ENCODE peak calls at places on chromosomes 16 and 17, in nine cellular contexts. B, S, W, G, Z, L, A, P and H are unnamed samples.
A peak's percentile ranks its signal among the peaks of the same experiment; 100 is the strongest.

GRCh38 chr16:7268182-7268581 is 64.5 kb upstream of the RBFOX1 start:
- DNase-seq in B (no peak), S (peak; percentile 56), W (peak; percentile 1), G (no peak), Z (peak; percentile 4), L (no peak), A (no peak), P (no peak), H (no peak)

GRCh38 chr16:57146735-57147134 is 39.1 kb downstream of the PSME3IP1 start:
- DNase-seq in B (no peak), S (peak; percentile 52), W (no peak), G (no peak), Z (no peak), L (no peak), A (no peak), P (no peak), H (no peak)

GRCh38 chr17:17924131-17924856 is 47.9 kb downstream of the TOM1L2 start:
- DNase-seq in B (no peak), S (no peak), W (peak; percentile 31), G (no peak), Z (no peak), L (no peak), A (no peak), P (no peak), H (no peak)

GRCh38 chr17:58710948-58711552 is 18.6 kb downstream of the RAD51C start:
- DNase-seq in B (peak; percentile 54), S (peak; percentile 73), W (peak; percentile 71), G (peak; percentile 27), Z (peak; percentile 19), L (peak; percentile 69), A (peak; percentile 80), P (no peak), H (peak; percentile 82)

GRCh38 chr16:67649494-67649931 is 4.6 kb downstream of the CARMIL2 start:
- DNase-seq in B (no peak), S (no peak), W (no peak), G (no peak), Z (no peak), L (no peak), A (no peak), P (peak; percentile 47), H (no peak)

GRCh38 chr17:34917381-34917780 is 43.9 kb downstream of the CCT6B start:
- DNase-seq in B (no peak), S (no peak), W (no peak), G (no peak), Z (no peak), L (no peak), A (no peak), P (no peak), H (no peak)

GRCh38 chr17:9432867-9433495 is 142.6 kb downstream of the STX8 start:
- DNase-seq in B (no peak), S (no peak), W (peak; percentile 59), G (no peak), Z (peak; percentile 35), L (peak; percentile 33), A (no peak), P (no peak), H (no peak)

GRCh38 chr17:27879987-27880608 is 13.1 kb downstream of the LYRM9 start:
- DNase-seq in B (peak; percentile 58), S (peak; percentile 71), W (peak; percentile 51), G (peak; percentile 29), Z (peak; percentile 48), L (peak; percentile 54), A (peak; percentile 74), P (peak; percentile 71), H (peak; percentile 75)

GRCh38 chr16:66899310-66899944 is 19.1 kb downstream of the PDP2 start:
- DNase-seq in B (no peak), S (no peak), W (peak; percentile 50), G (no peak), Z (no peak), L (peak; percentile 80), A (peak; percentile 66), P (no peak), H (peak; percentile 64)

DNA sequence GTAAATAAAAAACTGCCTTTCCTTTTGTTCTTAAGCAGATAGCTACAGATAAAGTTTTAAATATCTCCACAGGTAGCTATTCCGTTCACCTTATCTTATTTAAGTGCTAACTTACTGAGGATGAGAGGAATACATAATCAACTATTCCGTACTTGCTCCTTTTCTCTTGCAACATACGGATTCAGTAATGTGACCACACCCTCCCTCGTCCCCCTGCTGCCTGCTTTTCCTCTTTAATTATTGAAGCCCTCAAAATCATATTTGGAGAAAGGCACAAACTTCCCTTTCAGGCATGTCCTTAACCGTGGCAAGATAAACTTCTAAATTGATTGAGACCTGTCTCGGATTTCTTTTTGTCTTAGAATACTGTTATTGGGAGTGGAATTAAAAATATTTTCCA is 101.4 kb downstream of the MAP2K4 start:
- DNase-seq in B (no peak), S (no peak), W (no peak), G (no peak), Z (no peak), L (no peak), A (no peak), P (no peak), H (no peak)
- H3K4me3 ChIP-seq in B (no peak overlapping the region), S (no peak overlapping the region), W (no peak overlapping the region), G (no peak overlapping the region), Z (no peak overlapping the region), L (no peak overlapping the region), A (no peak overlapping the region), P (no peak overlapping the region), H (no peak overlapping the region)

DNA sequence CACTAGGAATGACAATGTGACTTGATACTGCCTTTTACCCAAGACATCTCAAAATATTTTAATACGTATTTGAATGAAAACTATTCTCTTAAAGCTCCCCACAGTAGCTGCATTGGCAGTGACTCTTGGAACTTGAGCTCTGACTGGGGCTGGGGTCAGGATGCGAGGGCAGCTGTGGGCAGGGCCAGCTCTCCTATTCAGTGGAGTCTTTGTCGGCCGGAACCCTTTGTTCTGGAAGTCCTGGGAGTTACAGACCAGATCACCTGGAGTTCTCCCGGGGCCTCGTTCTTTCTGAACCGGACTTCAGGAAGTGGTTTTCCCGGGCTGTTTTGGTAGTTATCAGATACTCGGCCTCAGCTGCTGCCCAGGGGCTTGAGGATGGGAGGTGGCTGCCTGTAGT is 84.9 kb downstream of the NPIPB11 start:
- DNase-seq in B (no peak), S (no peak), W (no peak), G (no peak), Z (no peak), L (no peak), A (no peak), P (no peak), H (no peak)
- TF ChIP-seq CTCF in B (no peak), S (no peak), W (no peak), G (no peak), Z (no peak), L (no peak), A (no peak), P (no peak), H (no peak)

GRCh38 chr17:49742256-49742655 is 21.7 kb downstream of the FAM117A start:
- DNase-seq in B (no peak), S (no peak), W (no peak), G (no peak), Z (no peak), L (peak; percentile 34), A (peak; percentile 42), P (no peak), H (peak; percentile 29)
- H3K4me3 ChIP-seq in B (no peak overlapping the region), S (no peak overlapping the region), W (no peak overlapping the region), G (no peak overlapping the region), Z (no peak overlapping the region), L (no peak overlapping the region), A (no peak overlapping the region), P (no peak overlapping the region), H (no peak overlapping the region)

GRCh38 chr17:80773243-80773991 is 218.2 kb upstream of the CHMP6 start:
- DNase-seq in B (no peak), S (no peak), W (no peak), G (no peak), Z (no peak), L (peak; percentile 80), A (peak; percentile 22), P (peak; percentile 63), H (no peak)
- TF ChIP-seq CTCF in B (no peak), S (peak; percentile 17), W (no peak), G (peak; percentile 37), Z (no peak), L (peak; percentile 18), A (no peak), P (no peak), H (no peak)

GRCh38 chr16:63346000-63346399 is 1309.8 kb upstream of the CDH8 start:
- DNase-seq in B (no peak), S (no peak), W (no peak), G (no peak), Z (no peak), L (no peak), A (no peak), P (no peak), H (no peak)
- H3K4me3 ChIP-seq in B (no peak overlapping the region), S (no peak overlapping the region), W (no peak overlapping the region), G (no peak overlapping the region), Z (no peak overlapping the region), L (no peak overlapping the region), A (no peak overlapping the region), P (no peak overlapping the region), H (no peak overlapping the region)

GRCh38 chr17:66855204-66855603 is 20.3 kb downstream of the CACNG5 start:
- DNase-seq in B (no peak), S (no peak), W (no peak), G (no peak), Z (no peak), L (no peak), A (no peak), P (no peak), H (no peak)
- TF ChIP-seq CTCF in B (no peak), S (peak; percentile 47), W (peak; percentile 38), G (no peak), Z (peak; percentile 39), L (no peak), A (peak; percentile 41), P (peak; percentile 26), H (peak; percentile 21)

GRCh38 chr17:78125138-78125913 is 3.2 kb downstream of the TMC6 start:
- DNase-seq in B (peak; percentile 59), S (no peak), W (no peak), G (no peak), Z (no peak), L (no peak), A (no peak), P (peak; percentile 21), H (no peak)
- H3K4me3 ChIP-seq in B (no peak overlapping the region), S (no peak overlapping the region), W (no peak overlapping the region), G (no peak overlapping the region), Z (no peak overlapping the region), L (no peak overlapping the region), A (no peak overlapping the region), P (peak overlapping the region; percentile 16), H (no peak overlapping the region)

DNA sequence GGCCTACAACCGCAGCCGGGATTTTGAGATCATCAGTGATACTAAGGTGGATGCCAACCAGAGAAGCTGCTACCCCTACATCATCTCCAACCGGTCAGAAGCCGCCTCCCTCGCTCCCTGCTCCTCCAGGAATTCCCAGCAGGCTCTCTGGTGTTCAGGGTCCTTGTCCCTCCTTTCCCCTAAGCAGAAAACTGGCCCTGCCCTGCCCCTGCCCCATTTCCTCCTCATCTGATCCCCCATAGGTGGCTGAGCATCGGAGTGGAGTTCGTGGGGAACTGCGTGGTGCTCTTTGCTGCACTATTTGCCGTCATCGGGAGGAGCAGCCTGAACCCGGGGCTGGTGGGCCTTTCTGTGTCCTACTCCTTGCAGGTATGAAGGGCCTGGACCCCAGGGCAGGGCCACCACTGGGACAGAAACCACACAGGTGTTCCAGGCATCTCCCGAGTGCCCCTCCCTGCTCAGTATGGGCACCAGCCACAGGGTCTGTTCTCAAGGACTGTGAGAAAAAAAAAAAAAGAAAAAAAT is 29.8 kb downstream of the ANKRD40 start:
- DNase-seq in B (no peak), S (no peak), W (no peak), G (no peak), Z (no peak), L (no peak), A (no peak), P (no peak), H (no peak)
- TF ChIP-seq CTCF in B (no peak), S (no peak), W (no peak), G (no peak), Z (no peak), L (no peak), A (no peak), P (no peak), H (no peak)